ENCODE peak calls at places on chromosomes 2 and 18, in six cellular contexts. Z, I, Q, R, C and U are unnamed samples. For H3K4me1, the result is how much of the 10 kb centered on the place peaks cover.

GRCh38 chr2:96144481-96145027 is 686 bp downstream of the DUSP2 start:
- DNase-seq in Z (peak), R (no peak), Q (no peak), I (no peak), C (no peak), U (peak)

GRCh38 chr2:135996304-135996703 is 10.9 kb upstream of the DARS1 start:
- DNase-seq in R (no peak), I (no peak), Q (no peak), C (no peak), Z (no peak), U (no peak)

GRCh38 chr2:18435425-18436037 is 124.9 kb downstream of the RDH14 start:
- DNase-seq in Z (no peak), R (peak), Q (peak), I (no peak), C (no peak), U (peak)

GRCh38 chr2:694174-694573 is 17.0 kb upstream of the TMEM18 start:
- DNase-seq in C (no peak), I (no peak), R (no peak), Q (peak), Z (no peak), U (no peak)

GRCh38 chr2:38386377-38386776 is 9.3 kb upstream of the ATL2 start:
- DNase-seq in I (no peak), Q (no peak), Z (no peak), R (no peak), C (no peak), U (no peak)

GRCh38 chr18:21894619-21895367 is 154.2 kb downstream of the MIB1 start:
- DNase-seq in C (peak), I (peak), Z (no peak), Q (peak), R (no peak), U (no peak)

GRCh38 chr2:51903728-51904127 is 871.8 kb upstream of the NRXN1 start:
- DNase-seq in R (no peak), Z (no peak), Q (no peak), I (no peak), C (no peak), U (no peak)

GRCh38 chr18:51301376-51301775 is 103.9 kb upstream of the MEX3C start:
- DNase-seq in R (no peak), Q (no peak), C (no peak), Z (no peak), I (no peak), U (no peak)

GRCh38 chr18:32383040-32383819 is 87.5 kb downstream of the GAREM1 start:
- DNase-seq in R (no peak), Z (no peak), Q (peak), I (no peak), C (no peak), U (no peak)

GRCh38 chr2:15826273-15826717 is 114.1 kb upstream of the MYCN start:
- DNase-seq in R (peak), I (no peak), Z (no peak), C (no peak), Q (no peak), U (peak)

GRCh38 chr2:20241973-20242726 is 17.2 kb upstream of the SDC1 start:
- DNase-seq in I (no peak), Q (no peak), C (no peak), R (peak), Z (no peak), U (peak)

GRCh38 chr2:145617906-145618305 is 1098.0 kb upstream of the ZEB2 start:
- DNase-seq in I (no peak), Z (no peak), R (no peak), C (no peak), Q (peak), U (no peak)

GRCh38 chr18:58416704-58417683 is 211.9 kb downstream of the ALPK2 start:
- DNase-seq in R (no peak), Q (peak), Z (no peak), C (no peak), I (no peak), U (no peak)

GRCh38 chr2:37588316-37588777 is 83.1 kb downstream of the CDC42EP3 start:
- DNase-seq in C (no peak), I (no peak), R (no peak), Z (no peak), Q (peak), U (no peak)

GRCh38 chr2:69192176-69192945 is 179.4 kb downstream of the ANTXR1 start:
- DNase-seq in I (no peak), Q (no peak), Z (no peak), C (no peak), R (no peak), U (no peak)

GRCh38 chr2:11416191-11416590 is 49.8 kb downstream of the E2F6 start:
- DNase-seq in Q (no peak), C (no peak), Z (no peak), R (no peak), I (no peak), U (no peak)

GRCh38 chr2:223100061-223100511 is 48.1 kb downstream of the KCNE4 start:
- DNase-seq in R (no peak), Q (peak), C (peak), Z (no peak), I (peak), U (no peak)

GRCh38 chr2:168780671-168781071 is 21.8 kb upstream of the NOSTRIN start:
- DNase-seq in C (no peak), Q (no peak), Z (no peak), R (no peak), I (no peak), U (no peak)

GRCh38 chr18:48771641-48772380 is 179.0 kb downstream of the SMAD7 start:
- DNase-seq in Q (no peak), C (no peak), Z (no peak), I (no peak), R (peak), U (no peak)

GRCh38 chr2:10447300-10448207 is 573 bp downstream of the ODC1 start:
- DNase-seq in C (no peak), Q (peak), Z (no peak), R (peak), I (peak), U (no peak)

GRCh38 chr18:47997338-47997780 is 66.9 kb upstream of the SMAD2 start:
- DNase-seq in Q (no peak), C (no peak), I (no peak), R (peak), Z (no peak), U (no peak)

GRCh38 chr2:207394812-207395534 is 134.8 kb upstream of the CREB1 start:
- DNase-seq in I (no peak), Z (no peak), R (no peak), Q (peak), C (no peak), U (no peak)

GRCh38 chr2:161165266-161165665 is 5.0 kb downstream of the TANK start:
- DNase-seq in R (no peak), I (no peak), C (no peak), Z (no peak), Q (peak), U (no peak)

GRCh38 chr2:164420787-164421186 is 200.5 kb downstream of the GRB14 start:
- DNase-seq in I (no peak), Q (no peak), C (no peak), Z (no peak), R (no peak), U (no peak)

GRCh38 chr2:10277293-10278028 is 25.2 kb upstream of the HPCAL1 start:
- DNase-seq in R (no peak), C (no peak), Z (no peak), I (no peak), Q (no peak), U (no peak)

GRCh38 chr2:12164689-12165088 is 418.3 kb downstream of the LPIN1 start:
- DNase-seq in I (no peak), C (no peak), R (no peak), Z (no peak), Q (no peak), U (no peak)

GRCh38 chr18:13070460-13070859 is 79.3 kb downstream of the CEP192 start:
- DNase-seq in Q (peak), R (no peak), Z (no peak), C (no peak), I (no peak), U (no peak)

GRCh38 chr2:157923598-157923997 is 47.5 kb upstream of the ACVR1 start:
- DNase-seq in Z (no peak), I (no peak), Q (no peak), R (no peak), C (no peak), U (no peak)

DNA sequence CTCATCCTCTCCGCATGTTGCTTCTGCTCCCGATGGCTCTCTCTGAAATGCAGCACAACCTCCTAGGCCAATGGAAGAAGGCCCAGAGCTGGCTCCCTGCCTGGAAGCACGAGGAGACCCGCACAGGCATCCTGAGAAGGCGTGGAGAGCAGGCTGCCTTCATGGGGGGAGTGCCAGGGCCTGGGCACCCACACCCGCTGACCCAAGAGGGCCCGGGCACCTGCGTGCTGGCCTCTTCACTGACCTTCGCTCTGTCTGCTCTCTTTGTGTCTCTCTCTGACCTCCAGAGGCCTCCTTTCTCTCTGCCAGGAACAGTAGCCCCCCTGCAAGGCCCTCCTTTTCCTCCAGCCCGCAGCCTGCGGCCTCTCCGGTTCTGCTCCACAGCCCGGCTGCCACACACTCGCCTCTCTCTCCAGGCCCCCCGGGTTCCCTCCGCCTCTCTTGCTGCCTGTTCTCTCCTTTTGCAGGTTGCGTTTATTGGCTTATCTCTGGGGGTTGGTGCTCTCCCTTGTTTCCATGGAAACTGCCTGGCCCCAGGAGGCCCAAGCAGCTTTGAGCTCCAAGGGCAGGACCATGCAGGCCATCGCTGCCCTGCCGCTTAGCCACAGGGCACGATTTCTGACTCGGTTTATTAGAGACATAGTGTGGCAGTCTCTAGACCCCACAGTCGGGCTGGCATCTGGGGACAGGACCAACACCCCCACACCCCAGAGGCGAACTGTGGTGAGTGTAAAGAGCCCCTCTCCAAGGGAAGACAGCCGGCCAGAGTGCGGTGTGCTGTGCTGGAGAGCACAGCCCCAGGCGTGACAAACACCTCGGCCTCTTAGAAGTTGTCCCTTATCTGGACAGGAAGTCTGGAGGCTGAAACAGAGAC is 1.7 kb downstream of the MZT2B start:
- DNase-seq in C (no peak), I (peak), Q (peak), Z (no peak), R (peak), U (peak)
- H3K4me3 ChIP-seq in C (no peak), I (no peak), Q (peak), Z (no peak), R (peak), U (peak)

GRCh38 chr2:216683846-216684245 is 11.5 kb downstream of the IGFBP5 start:
- DNase-seq in Q (peak), Z (no peak), C (no peak), R (no peak), I (peak), U (no peak)
- H3K4me1 ChIP-seq in Q (under half), Z (under half), C (under half), R (under half), I (under half), U (under half)

DNA sequence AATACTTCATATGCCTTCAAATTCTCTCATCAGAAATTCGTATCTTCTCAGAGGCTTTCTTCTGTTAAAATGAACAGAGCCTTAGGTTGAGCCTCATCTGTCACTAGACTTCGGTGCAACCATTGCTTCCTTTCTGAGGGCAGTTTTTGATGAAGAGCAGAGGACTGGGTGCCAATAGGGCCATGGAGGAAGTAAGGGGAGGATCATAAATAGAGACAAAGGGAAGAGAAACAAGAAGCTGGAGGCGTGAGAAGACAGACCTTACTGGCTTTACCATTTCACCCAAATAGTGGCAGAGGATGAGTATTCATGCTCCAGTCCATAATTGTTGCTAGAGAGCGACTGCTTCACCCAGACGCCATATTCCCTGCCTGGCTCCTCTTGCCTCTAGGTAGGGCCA is 215.6 kb upstream of the PKDCC start:
- DNase-seq in C (no peak), Q (no peak), Z (no peak), R (no peak), I (no peak), U (no peak)
- H3K4me3 ChIP-seq in C (no peak), Q (no peak), Z (no peak), R (no peak), I (no peak), U (no peak)

GRCh38 chr2:230874876-230875275 is 10.1 kb downstream of the ITM2C start:
- DNase-seq in I (no peak), Q (no peak), C (no peak), R (no peak), Z (no peak), U (no peak)

GRCh38 chr2:230872151-230872967 is 7.6 kb downstream of the ITM2C start:
- DNase-seq in I (no peak), Z (no peak), R (no peak), C (no peak), Q (no peak), U (no peak)

GRCh38 chr2:230872968-230873669 is 8.4 kb downstream of the ITM2C start:
- DNase-seq in R (no peak), I (no peak), Q (no peak), C (no peak), Z (no peak), U (no peak)

GRCh38 chr2:230874456-230874855 is 9.7 kb downstream of the ITM2C start:
- DNase-seq in Z (no peak), R (no peak), Q (no peak), I (no peak), C (no peak), U (no peak)

GRCh38 chr2:230873670-230874401 is 9.1 kb downstream of the ITM2C start:
- DNase-seq in I (no peak), Q (no peak), Z (no peak), R (no peak), C (no peak), U (no peak)
- H3K4me1 ChIP-seq in I (under half), Q (under half), Z (under half), R (under half), C (under half), U (under half)

GRCh38 chr18:23228102-23229051 is 93.1 kb downstream of the CABLES1 start:
- DNase-seq in R (no peak), I (peak), C (no peak), Q (peak), Z (no peak), U (no peak)
- H3K4me3 ChIP-seq in R (no peak), I (no peak), C (no peak), Q (no peak), Z (no peak), U (no peak)

GRCh38 chr2:101728865-101729264 is 31.4 kb downstream of the MAP4K4 start:
- DNase-seq in Z (no peak), Q (no peak), C (no peak), R (no peak), I (no peak), U (no peak)
- H3K4me1 ChIP-seq in Z (half or more), Q (under half), C (half or more), R (under half), I (under half), U (under half)

GRCh38 chr2:43228341-43228751 is 1.9 kb upstream of the ZFP36L2 start:
- DNase-seq in C (no peak), Q (no peak), Z (no peak), R (no peak), I (no peak), U (no peak)
- H3K4me3 ChIP-seq in C (no peak), Q (no peak), Z (peak), R (no peak), I (no peak), U (no peak)

DNA sequence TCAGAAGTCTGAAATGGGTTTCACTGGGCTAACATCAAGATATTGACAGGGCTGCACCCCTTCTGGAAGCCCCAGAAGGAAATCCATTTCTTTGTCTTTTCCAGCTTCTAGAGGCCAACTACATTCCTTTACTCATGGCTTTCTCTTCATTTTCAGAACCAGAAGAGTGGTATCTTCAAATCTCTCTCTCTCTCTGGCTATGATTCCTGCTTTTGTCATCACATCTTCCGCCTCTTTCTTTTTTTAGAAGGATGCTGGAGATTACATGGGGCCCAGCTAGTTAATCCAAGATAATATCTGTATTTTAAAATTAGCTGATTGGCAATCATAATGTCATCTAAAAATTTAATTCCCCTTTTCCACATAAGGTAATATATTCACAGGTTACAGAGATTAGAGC is 23.8 kb downstream of the COL5A2 start:
- DNase-seq in C (no peak), Z (no peak), I (no peak), R (no peak), Q (no peak), U (no peak)
- H3K4me1 ChIP-seq in C (under half), Z (under half), I (under half), R (under half), Q (under half), U (under half)